ENCODE peak calls at places on chromosomes 3 and 15, in six cellular contexts. C is IMR-90, P is psoas muscle, J is HepG2, D is cardiac muscle cell, E is lung. Z is an unnamed sample. For H3K4me1, the result is how much of the 10 kb centered on the place peaks cover.

GRCh38 chr3:5264093-5264610 is 76.6 kb downstream of the EDEM1 start:
- DNase-seq in C (peak), P (no peak), J (no peak), D (no peak), E (no peak), Z (no peak)

GRCh38 chr15:83471307-83471866 is 24.2 kb downstream of the SH3GL3 start:
- DNase-seq in C (no peak), P (no peak), J (no peak), D (no peak), E (no peak), Z (no peak)

GRCh38 chr15:93341164-93341563 is 252.2 kb upstream of the RGMA start:
- DNase-seq in C (no peak), P (no peak), J (peak), D (no peak), E (no peak), Z (no peak)

GRCh38 chr3:46187876-46188275 is 20.2 kb downstream of the CCR1 start:
- DNase-seq in C (peak), P (no peak), J (no peak), D (peak), E (no peak), Z (no peak)

GRCh38 chr3:28077566-28077965 is 163.9 kb upstream of the CMC1 start:
- DNase-seq in C (peak), P (peak), J (peak), D (peak), E (no peak), Z (peak)

GRCh38 chr15:36468746-36469145 is 110.7 kb upstream of the CDIN1 start:
- DNase-seq in C (peak), P (no peak), J (no peak), D (peak), E (peak), Z (no peak)

GRCh38 chr3:141151439-141151838 is 80.2 kb upstream of the PXYLP1 start:
- DNase-seq in C (no peak), P (peak), J (no peak), D (peak), E (no peak), Z (no peak)

GRCh38 chr15:31433101-31433500 is 106.5 kb downstream of the KLF13 start:
- DNase-seq in C (no peak), P (no peak), J (no peak), D (no peak), E (no peak), Z (no peak)

GRCh38 chr3:47266709-47267489 is 15.7 kb downstream of the KIF9 start:
- DNase-seq in C (peak), P (peak), J (peak), D (peak), E (peak), Z (no peak)

GRCh38 chr3:106552401-106553043 is 683.7 kb upstream of the CBLB start:
- DNase-seq in C (no peak), P (no peak), J (no peak), D (peak), E (no peak), Z (no peak)

GRCh38 chr3:61847784-61848462 is 286.6 kb downstream of the PTPRG start:
- DNase-seq in C (no peak), P (peak), J (peak), D (peak), E (peak), Z (no peak)

GRCh38 chr3:51340311-51340829 is 44.7 kb upstream of the MANF start:
- DNase-seq in C (peak), P (peak), J (peak), D (peak), E (no peak), Z (no peak)

GRCh38 chr3:172132721-172133311 is 93.4 kb downstream of the FNDC3B start:
- DNase-seq in C (no peak), P (no peak), J (no peak), D (no peak), E (no peak), Z (no peak)

GRCh38 chr3:172129868-172130751 is 90.7 kb downstream of the FNDC3B start:
- DNase-seq in C (peak), P (peak), J (peak), D (peak), E (peak), Z (peak)

GRCh38 chr3:172133830-172134229 is 94.5 kb downstream of the FNDC3B start:
- DNase-seq in C (no peak), P (no peak), J (no peak), D (no peak), E (no peak), Z (no peak)

GRCh38 chr3:172132159-172132586 is 92.8 kb downstream of the FNDC3B start:
- DNase-seq in C (no peak), P (no peak), J (no peak), D (no peak), E (no peak), Z (no peak)

DNA sequence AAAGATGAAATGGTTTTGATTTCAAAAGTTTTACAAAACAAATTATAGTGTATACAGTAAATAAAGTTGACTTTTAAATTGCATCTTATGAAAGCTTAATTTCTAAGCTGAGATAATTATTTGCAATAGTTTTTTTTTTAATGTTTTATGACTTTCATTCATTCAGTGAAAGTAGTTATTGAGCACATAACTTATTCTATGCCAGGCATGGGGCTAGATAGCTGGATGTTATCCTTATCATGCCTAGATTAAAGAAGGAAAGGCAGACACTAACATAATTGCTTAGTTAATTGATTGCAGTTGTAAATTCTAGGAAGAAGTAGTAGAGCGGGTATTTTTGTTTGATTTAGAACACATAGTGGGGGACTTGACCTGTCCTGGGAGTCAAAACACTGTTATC is 92.4 kb downstream of the FNDC3B start:
- DNase-seq in C (no peak), P (no peak), J (no peak), D (no peak), E (no peak), Z (no peak)
- H3K4me1 ChIP-seq in C (under half), P (half or more), J (half or more), D (under half), E (under half), Z (under half)

GRCh38 chr3:8413337-8413926 is 88.2 kb upstream of the LMCD1 start:
- DNase-seq in C (no peak), P (no peak), J (no peak), D (no peak), E (no peak), Z (no peak)
- TF ChIP-seq CTCF in C (no peak), P (no peak), J (no peak), D (no peak), E (no peak), Z (no peak)

DNA sequence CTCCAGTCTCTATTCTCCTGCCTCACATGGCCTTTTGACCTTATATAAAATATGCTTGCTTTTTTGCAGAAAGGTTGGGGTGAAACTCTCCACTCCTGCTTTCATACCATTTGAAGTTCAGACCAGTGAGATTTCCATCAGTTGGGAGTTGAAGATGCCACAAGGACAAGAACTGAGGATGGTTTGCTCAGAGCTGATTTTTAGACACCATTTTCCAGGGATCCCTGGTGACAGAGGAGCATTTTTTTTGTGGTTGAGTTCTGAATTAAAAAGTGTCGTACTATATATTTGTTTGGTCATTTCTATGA is 8.8 kb upstream of the TM4SF1 start:
- DNase-seq in C (no peak), P (no peak), J (no peak), D (no peak), E (no peak), Z (no peak)
- H3K4me3 ChIP-seq in C (no peak), P (no peak), J (peak), D (no peak), E (no peak), Z (no peak)

GRCh38 chr3:158403013-158403412 is 168.0 kb upstream of the MLF1 start:
- DNase-seq in C (no peak), P (no peak), J (no peak), D (no peak), E (no peak), Z (no peak)
- H3K4me1 ChIP-seq in C (under half), P (under half), J (under half), D (under half), E (under half), Z (under half)

DNA sequence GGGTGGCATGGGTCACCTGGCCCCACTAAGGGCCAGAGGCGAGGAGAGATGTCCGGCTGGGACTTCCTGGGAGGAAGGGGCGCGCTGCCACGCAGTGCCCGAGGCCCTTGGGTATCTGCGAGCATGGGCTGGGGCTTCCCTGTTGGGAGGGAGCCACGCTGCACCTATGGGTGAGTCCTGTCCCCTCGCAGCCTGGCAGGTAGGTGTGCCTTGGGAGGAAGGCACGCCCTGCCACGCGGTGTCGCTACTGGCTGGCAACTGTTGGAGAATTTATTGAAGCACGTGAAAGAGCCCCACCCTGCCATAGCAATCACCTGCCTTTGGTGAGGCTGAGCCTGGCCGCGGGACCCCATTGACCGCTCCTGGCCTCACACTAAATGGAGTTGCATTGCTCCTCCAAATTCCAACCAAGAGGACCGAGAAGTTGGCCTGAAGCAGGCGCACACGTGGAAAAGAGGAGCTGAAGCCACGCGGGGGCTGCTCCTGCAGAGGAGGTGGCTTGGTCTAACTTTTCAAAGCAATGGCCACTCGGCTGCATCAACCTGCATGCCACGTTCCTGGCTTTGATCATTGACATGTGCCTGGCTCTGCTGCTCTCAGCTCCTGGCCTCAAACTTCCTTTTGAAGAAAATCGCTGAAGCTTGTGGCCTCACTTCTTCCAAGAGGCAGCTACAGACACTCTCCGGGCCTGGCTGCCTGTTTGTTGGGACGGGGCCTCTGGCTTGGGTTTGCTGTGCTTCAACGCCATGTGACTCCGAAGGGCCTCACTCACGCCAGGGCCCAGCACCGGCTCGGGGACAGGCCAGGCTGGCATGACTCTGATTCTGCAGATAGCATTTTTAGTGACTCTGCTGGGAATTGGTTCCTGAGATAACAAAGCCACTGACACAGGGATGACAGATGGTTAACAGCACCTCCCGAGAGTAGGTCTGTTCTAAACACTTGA is 134.1 kb downstream of the TJP1 start:
- DNase-seq in C (no peak), P (no peak), J (no peak), D (no peak), E (no peak), Z (peak)
- TF ChIP-seq CTCF in C (no peak), P (no peak), J (no peak), D (no peak), E (no peak), Z (no peak)

Z was measured in pancreas.